ENCODE peak calls at places on chromosomes 12 and 14, in six cellular contexts. W, I, D, E, F and J are unnamed samples.

GRCh38 chr12:93376436-93377251 is 1.1 kb upstream of the NUDT4 start:
- DNase-seq in W (no peak), D (peak), I (peak), F (no peak), E (peak), J (no peak)

GRCh38 chr14:30710870-30711269 is 88.8 kb downstream of the SCFD1 start:
- DNase-seq in D (no peak), I (peak), W (no peak), F (no peak), E (peak), J (no peak)

GRCh38 chr12:94062796-94063635 is 85.4 kb upstream of the PLXNC1 start:
- DNase-seq in E (no peak), I (no peak), F (no peak), D (no peak), W (no peak), J (no peak)

GRCh38 chr14:103624860-103625259 is 4.2 kb upstream of the KLC1 start:
- DNase-seq in F (peak), D (peak), I (peak), W (no peak), E (peak), J (peak)

GRCh38 chr14:77498984-77499527 is 440 bp upstream of the ISM2 start:
- DNase-seq in I (peak), W (no peak), D (no peak), F (no peak), E (peak), J (no peak)

GRCh38 chr14:68508581-68508980 is 284.3 kb downstream of the ZFP36L1 start:
- DNase-seq in F (no peak), I (no peak), D (no peak), W (no peak), E (no peak), J (no peak)

GRCh38 chr14:100471451-100472093 is 115.6 kb downstream of the BEGAIN start:
- DNase-seq in I (no peak), F (peak), D (no peak), W (no peak), E (no peak), J (no peak)

GRCh38 chr12:65918057-65918456 is 93.8 kb downstream of the HMGA2 start:
- DNase-seq in W (no peak), F (no peak), E (no peak), D (no peak), I (no peak), J (no peak)

GRCh38 chr14:100755649-100756048 is 29.0 kb downstream of the DLK1 start:
- DNase-seq in E (peak), D (no peak), I (peak), F (no peak), W (no peak), J (no peak)

GRCh38 chr12:102454808-102455760 is 25.3 kb downstream of the IGF1 start:
- DNase-seq in W (no peak), E (no peak), F (no peak), D (peak), I (no peak), J (peak)

GRCh38 chr14:95240859-95241813 is 78.6 kb downstream of the CLMN start:
- DNase-seq in E (no peak), I (no peak), D (no peak), F (peak), W (no peak), J (no peak)

GRCh38 chr14:85252011-85252410 is 277.9 kb upstream of the FLRT2 start:
- DNase-seq in I (peak), E (peak), W (no peak), D (no peak), F (no peak), J (no peak)

GRCh38 chr12:31431721-31432120 is 105.8 kb upstream of the SINHCAF start:
- DNase-seq in I (no peak), F (no peak), W (no peak), D (no peak), E (no peak), J (no peak)

GRCh38 chr12:52004042-52004648 is 2.6 kb upstream of the TAMALIN start:
- DNase-seq in I (peak), W (no peak), D (peak), E (peak), F (no peak), J (no peak)

GRCh38 chr12:100234591-100235304 is 32.1 kb downstream of the DEPDC4 start:
- DNase-seq in I (peak), D (no peak), W (no peak), E (peak), F (no peak), J (no peak)

GRCh38 chr14:100079606-100080005 is 14.4 kb downstream of the EVL start:
- DNase-seq in F (no peak), W (no peak), D (no peak), I (no peak), E (no peak), J (no peak)

GRCh38 chr12:118061876-118062791 is 1.2 kb upstream of the WSB2 start:
- DNase-seq in F (peak), I (peak), E (peak), W (no peak), D (peak), J (no peak)

DNA sequence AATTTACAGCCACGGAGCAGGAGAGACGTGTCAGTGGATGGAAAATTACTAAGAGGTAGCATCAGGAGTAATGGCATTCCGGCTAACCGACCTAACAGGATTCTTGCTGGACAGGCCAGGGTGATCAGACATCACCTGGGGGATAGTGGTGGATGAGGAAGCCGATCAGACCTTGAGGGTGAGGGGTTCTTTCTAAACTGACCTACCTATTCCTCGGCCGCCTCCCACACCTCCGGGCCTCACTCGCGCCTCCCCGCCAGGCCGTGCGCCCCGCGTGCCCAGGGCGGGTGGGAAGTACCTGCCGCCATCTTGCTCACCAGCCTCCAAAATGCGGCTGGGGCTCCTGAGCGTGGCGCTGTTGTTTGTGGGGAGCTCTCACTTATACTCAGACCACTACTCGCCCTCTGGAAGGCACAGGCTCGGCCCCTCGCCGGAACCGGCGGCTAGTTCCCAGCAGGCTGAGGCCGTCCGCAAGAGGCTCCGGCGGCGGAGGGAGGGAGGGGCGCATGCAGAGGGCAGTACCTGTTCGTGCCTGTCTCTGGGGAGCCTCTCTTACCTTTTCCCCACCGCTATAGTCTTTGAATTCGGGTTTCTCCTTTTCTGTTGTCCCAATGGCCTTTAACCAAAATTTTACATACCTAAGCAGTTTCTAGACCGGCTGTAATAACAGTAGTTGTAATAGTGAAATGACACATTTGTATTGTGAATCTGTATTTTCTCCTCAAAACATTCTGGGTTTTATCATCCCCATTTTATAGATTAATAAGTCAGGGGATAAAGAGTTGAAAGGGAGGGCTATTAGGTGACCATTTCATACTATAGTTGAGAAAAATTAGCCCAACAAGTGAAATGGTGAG is at the start of gene TMPRSS12:
- DNase-seq in F (peak), I (peak), D (no peak), W (no peak), E (peak), J (no peak)
- TF ChIP-seq CTCF in F (no peak), I (peak), D (no peak), W (no peak), E (peak), J (no peak)

DNA sequence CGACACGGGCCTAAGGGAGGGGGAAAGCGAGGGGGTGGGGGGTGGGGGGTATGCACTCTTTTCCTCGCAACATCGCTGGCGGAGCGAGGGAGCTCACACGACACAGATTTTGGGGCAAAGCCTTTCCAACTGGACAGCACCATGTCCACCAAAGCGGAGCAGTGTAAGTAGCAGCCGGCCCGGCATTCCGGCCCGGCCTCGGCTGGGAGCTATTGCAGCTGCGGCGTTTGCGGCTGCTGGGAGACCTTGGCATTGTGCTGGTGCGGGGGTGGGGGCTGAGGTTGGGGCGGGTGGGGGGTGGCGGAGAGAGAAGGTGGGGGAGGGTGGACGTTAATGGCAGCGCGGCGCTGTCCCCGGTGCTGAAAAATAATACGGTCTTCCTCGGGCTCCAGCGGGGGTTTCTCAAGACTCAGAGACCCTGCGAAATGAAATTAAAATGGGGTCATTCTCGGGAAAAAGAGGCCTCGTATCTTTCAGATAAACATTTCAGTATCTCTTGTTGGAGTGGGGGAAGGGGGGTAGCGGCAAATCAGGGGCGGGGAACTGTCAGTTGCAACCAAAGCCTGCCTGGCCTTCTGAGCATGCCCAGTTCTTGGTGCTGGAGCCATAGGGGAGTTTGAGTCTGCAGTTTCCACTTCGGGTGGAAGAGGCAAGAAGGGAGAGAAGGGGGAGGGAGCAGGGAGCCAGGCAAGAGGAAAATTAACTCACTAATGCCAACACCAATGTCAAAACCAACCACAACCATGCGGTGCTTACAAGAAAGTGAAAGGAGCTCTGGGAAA is at the start of gene UNC79:
- DNase-seq in I (peak), E (no peak), D (no peak), F (no peak), W (no peak), J (no peak)
- H3K4me3 ChIP-seq in I (no peak), E (no peak), D (no peak), F (peak), W (no peak), J (no peak)

GRCh38 chr12:29403991-29404390 is 23.0 kb upstream of the ERGIC2 start:
- DNase-seq in E (no peak), F (no peak), I (no peak), D (no peak), W (no peak), J (no peak)

GRCh38 chr12:29405561-29405960 is 24.6 kb upstream of the ERGIC2 start:
- DNase-seq in D (no peak), F (no peak), E (no peak), I (no peak), W (no peak), J (no peak)

GRCh38 chr12:29396774-29397173 is 15.8 kb upstream of the ERGIC2 start:
- DNase-seq in W (no peak), D (no peak), F (no peak), E (peak), I (peak), J (no peak)

GRCh38 chr12:29398495-29398894 is 17.5 kb upstream of the ERGIC2 start:
- DNase-seq in F (no peak), D (no peak), I (no peak), E (no peak), W (no peak), J (no peak)

DNA sequence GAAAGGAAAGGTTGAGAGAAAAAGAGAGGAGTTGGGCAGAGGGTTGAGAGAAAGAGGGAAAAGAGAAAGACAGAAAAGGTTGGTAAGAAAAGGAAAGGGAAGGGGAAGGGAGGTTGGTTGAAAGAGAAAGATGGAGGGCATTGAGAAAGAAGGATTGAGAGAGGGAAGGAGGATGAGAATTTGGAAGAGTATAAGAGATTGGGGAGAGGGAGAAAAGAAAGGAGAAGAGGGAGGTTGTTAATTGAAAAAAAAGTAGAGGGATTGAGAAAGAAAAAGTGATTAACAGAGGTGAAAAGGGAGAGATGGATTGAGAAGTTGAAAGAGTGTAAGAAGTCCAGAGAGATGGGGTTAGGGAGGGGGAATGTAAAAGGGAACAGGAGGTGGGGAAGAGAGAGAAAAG is 21.5 kb upstream of the ERGIC2 start:
- DNase-seq in W (no peak), D (no peak), F (no peak), E (no peak), I (no peak), J (no peak)
- TF ChIP-seq CTCF in W (peak), D (no peak), F (no peak), E (no peak), I (no peak), J (no peak)

DNA sequence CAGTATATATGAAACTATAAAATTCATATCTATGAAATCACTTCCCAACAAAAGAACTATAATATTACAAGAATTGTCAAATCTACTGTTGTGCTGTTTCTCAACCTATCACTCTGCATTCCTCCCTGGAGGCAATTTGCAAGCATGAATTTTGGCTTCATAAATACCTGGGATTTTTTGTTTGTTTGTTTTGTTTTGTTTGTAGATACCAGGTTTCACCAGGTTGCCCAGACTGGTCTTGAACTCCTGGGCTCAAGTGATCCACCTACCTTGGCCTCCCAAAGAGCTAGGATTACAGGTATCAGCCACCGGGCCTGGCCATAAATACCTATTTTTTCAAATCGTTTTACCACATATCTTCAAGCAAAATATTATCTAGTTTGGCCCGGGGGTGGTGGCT is 38.7 kb downstream of the SGPP1 start:
- DNase-seq in D (no peak), W (no peak), F (no peak), I (no peak), E (no peak), J (no peak)
- H3K4me3 ChIP-seq in D (no peak), W (no peak), F (no peak), I (no peak), E (no peak), J (no peak)

GRCh38 chr12:108689314-108690190 is 41.8 kb downstream of the CORO1C start:
- DNase-seq in D (no peak), I (no peak), W (no peak), F (no peak), E (no peak), J (no peak)
- TF ChIP-seq CTCF in D (peak), I (no peak), W (no peak), F (no peak), E (no peak), J (no peak)